ENCODE peak calls at places on chromosomes 16 and 17, in four cellular contexts. U is A549, D is K562, R is HepG2. Q is an unnamed sample.
A peak's percentile ranks its signal among the peaks of the same experiment; 100 is the strongest.

GRCh38 chr17:21370430-21370829 is 5.7 kb upstream of the KCNJ12 start:
- DNase-seq in U (no peak), D (no peak), R (no peak), Q (no peak)

GRCh38 chr17:1068356-1068755 is 71.4 kb downstream of the TIMM22 start:
- DNase-seq in U (no peak), D (no peak), R (no peak), Q (no peak)

GRCh38 chr17:50272246-50272645 is 2.0 kb upstream of the TMEM92 start:
- DNase-seq in U (no peak), D (no peak), R (no peak), Q (no peak)

GRCh38 chr17:58785097-58785496 is 29.4 kb downstream of the PPM1E start:
- DNase-seq in U (no peak), D (no peak), R (no peak), Q (no peak)

GRCh38 chr16:85061566-85061965 is 34.0 kb downstream of the KIAA0513 start:
- DNase-seq in U (no peak), D (no peak), R (no peak), Q (no peak)

GRCh38 chr16:28495098-28495793 is 803 bp downstream of the APOBR start:
- DNase-seq in U (no peak), D (no peak), R (no peak), Q (no peak)

GRCh38 chr16:89357460-89357859 is 132.9 kb downstream of the ANKRD11 start:
- DNase-seq in U (no peak), D (no peak), R (no peak), Q (no peak)

GRCh38 chr17:78257810-78258322 is 26.4 kb downstream of the TMEM235 start:
- DNase-seq in U (no peak), D (peak; percentile 28), R (no peak), Q (no peak)

GRCh38 chr16:67270931-67271338 is 8.4 kb upstream of the PLEKHG4 start:
- DNase-seq in U (no peak), D (no peak), R (no peak), Q (no peak)

GRCh38 chr17:58200024-58200633 is 7.6 kb downstream of the EPX start:
- DNase-seq in U (peak; percentile 80), D (peak; percentile 63), R (peak; percentile 52), Q (no peak)

GRCh38 chr16:54620197-54620596 is 310.5 kb upstream of the IRX5 start:
- DNase-seq in U (no peak), D (no peak), R (no peak), Q (no peak)
- TF ChIP-seq JUNB in U (no peak), D (no peak), R (no peak), Q (no peak)

GRCh38 chr17:11744696-11745095 is 146.4 kb downstream of the DNAH9 start:
- DNase-seq in U (no peak), D (no peak), R (no peak), Q (no peak)
- TF ChIP-seq POLR2A in U (no peak), D (no peak), R (no peak), Q (no peak)

GRCh38 chr17:75544250-75544649 is 18.8 kb downstream of the LLGL2 start:
- DNase-seq in U (no peak), D (no peak), R (no peak), Q (no peak)
- TF ChIP-seq JUNB in U (no peak), D (no peak), R (no peak), Q (no peak)

GRCh38 chr17:5191541-5192417 is at the start of gene ZNF594:
- DNase-seq in U (peak; percentile 98), D (peak; percentile 97), R (peak; percentile 81), Q (peak; percentile 81)
- TF ChIP-seq POLR2A in U (no peak), D (peak; percentile 86), R (peak; percentile 70), Q (peak; percentile 97)

GRCh38 chr17:73025041-73025440 is 67.4 kb downstream of the SLC39A11 start:
- DNase-seq in U (no peak), D (no peak), R (no peak), Q (no peak)
- TF ChIP-seq JUNB in U (no peak), D (no peak), R (no peak), Q (no peak)

DNA sequence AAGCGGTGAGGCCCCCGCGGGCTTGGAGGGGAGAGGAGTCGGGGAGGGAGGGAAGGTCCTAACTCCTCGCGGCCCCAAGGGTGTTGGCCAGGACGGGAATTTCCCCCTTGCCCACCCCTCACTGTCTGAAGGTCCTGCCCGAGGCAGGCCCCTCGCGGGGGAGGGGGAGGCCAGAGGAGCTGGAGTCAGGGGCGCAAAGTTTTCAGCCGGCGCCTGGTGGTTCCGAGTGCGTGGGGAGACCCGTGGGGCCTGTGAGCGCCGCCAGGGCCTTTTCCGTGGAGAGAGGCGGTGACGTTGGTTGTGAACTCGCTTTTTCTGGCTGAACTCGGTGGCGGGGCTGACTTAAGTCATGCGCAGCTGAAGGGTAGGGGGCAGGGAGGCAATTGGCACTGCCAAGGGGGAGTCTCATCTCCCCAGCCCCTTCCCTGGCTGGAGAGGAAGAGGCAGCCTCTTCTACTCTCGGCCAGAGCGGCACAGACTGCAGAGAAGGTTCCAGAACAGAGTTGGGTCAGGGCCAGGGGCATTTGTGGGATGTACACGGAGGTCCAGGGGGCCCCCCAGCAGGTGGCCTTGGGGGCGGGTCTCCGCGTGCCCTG is 1.5 kb downstream of the CACNA1H start:
- DNase-seq in U (peak; percentile 74), D (no peak), R (no peak), Q (no peak)
- TF ChIP-seq POLR2A in U (no peak), D (no peak), R (no peak), Q (no peak)

GRCh38 chr17:2709173-2709661 is 2.3 kb downstream of the CLUH start:
- DNase-seq in U (peak; percentile 49), D (no peak), R (no peak), Q (peak; percentile 23)
- TF ChIP-seq JUNB in U (no peak), D (no peak), R (no peak), Q (no peak)

GRCh38 chr16:9404811-9405210 is 313.4 kb downstream of the HAPSTR1 start:
- DNase-seq in U (no peak), D (no peak), R (no peak), Q (no peak)

GRCh38 chr16:9406039-9406438 is 314.6 kb downstream of the HAPSTR1 start:
- DNase-seq in U (no peak), D (no peak), R (no peak), Q (no peak)

GRCh38 chr16:9408297-9408696 is 316.9 kb downstream of the HAPSTR1 start:
- DNase-seq in U (no peak), D (no peak), R (no peak), Q (no peak)

GRCh38 chr16:9409753-9410493 is 318.5 kb downstream of the HAPSTR1 start:
- DNase-seq in U (no peak), D (no peak), R (no peak), Q (no peak)

GRCh38 chr16:9407206-9407758 is 315.8 kb downstream of the HAPSTR1 start:
- DNase-seq in U (no peak), D (no peak), R (no peak), Q (no peak)
- TF ChIP-seq POLR2A in U (no peak), D (no peak), R (no peak), Q (no peak)